ENCODE peak calls at places on chromosomes 1 and 21, in six cellular contexts. M is aorta, N is OCI-LY7, X is body of pancreas, A is GM23248, B is BE2C. G is an unnamed sample. For H3K4me1, the result is how much of the 10 kb centered on the place peaks cover.

GRCh38 chr1:9093581-9093980 is 24.1 kb upstream of the SLC2A5 start:
- DNase-seq in N (no peak), X (no peak), A (no peak), M (no peak), B (no peak), G (no peak)

GRCh38 chr1:179587336-179587735 is 4.3 kb upstream of the TDRD5 start:
- DNase-seq in X (no peak), B (no peak), A (no peak), M (no peak), N (no peak), G (no peak)

GRCh38 chr21:33149166-33149565 is 79.2 kb downstream of the OLIG1 start:
- DNase-seq in N (no peak), A (no peak), M (no peak), X (no peak), B (no peak), G (no peak)

GRCh38 chr1:246703581-246703980 is 20.6 kb upstream of the SCCPDH start:
- DNase-seq in A (peak), N (no peak), M (peak), B (no peak), X (peak), G (no peak)

GRCh38 chr1:207407655-207408256 is 46.4 kb upstream of the CR2 start:
- DNase-seq in X (no peak), N (no peak), A (peak), B (no peak), M (no peak), G (no peak)

GRCh38 chr1:161080391-161081150 is 8.8 kb downstream of the NECTIN4 start:
- DNase-seq in X (no peak), M (no peak), N (no peak), A (peak), B (no peak), G (no peak)

GRCh38 chr1:31041529-31041928 is 24.0 kb downstream of the PUM1 start:
- DNase-seq in N (no peak), M (no peak), A (no peak), B (no peak), X (no peak), G (no peak)

GRCh38 chr1:20732588-20733360 is at the start of gene SH2D5:
- DNase-seq in X (peak), A (peak), M (peak), B (peak), N (peak), G (peak)

GRCh38 chr1:2543543-2544092 is 12.6 kb upstream of the TNFRSF14 start:
- DNase-seq in N (no peak), M (no peak), A (peak), B (peak), X (no peak), G (no peak)

DNA sequence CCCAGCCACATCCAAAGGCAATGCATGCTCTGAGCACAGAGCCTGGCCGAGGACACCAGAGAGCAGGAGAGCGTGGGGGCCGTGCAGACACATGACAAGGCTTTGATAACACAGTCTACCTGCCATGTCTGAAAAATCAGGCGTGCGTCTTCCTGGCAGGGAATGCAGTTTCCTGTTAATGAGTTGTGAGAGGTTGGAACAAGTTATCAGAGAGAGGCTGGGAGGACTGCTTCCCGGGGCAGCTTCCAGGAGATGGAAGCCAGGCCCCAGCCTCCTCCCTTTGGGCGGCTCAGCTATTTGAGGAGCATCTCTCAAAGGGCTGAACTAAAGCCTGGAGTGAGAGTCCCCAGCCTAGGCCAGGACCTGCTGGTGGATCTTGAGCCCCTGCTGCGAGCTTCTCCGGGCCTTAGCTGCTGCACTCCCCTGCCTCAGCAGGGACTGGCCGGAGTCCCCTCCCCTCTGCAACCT is 72.1 kb upstream of the SELENON start:
- DNase-seq in M (peak), X (peak), N (no peak), A (peak), B (peak), G (no peak)
- H3K4me1 ChIP-seq in M (under half), X (under half), N (under half), A (under half), B (under half), G (under half)

GRCh38 chr1:171138973-171139372 is 46.1 kb upstream of the FMO2 start:
- DNase-seq in N (no peak), M (no peak), X (no peak), B (no peak), A (no peak), G (no peak)
- H3K4me1 ChIP-seq in N (under half), M (under half), X (under half), B (under half), A (under half), G (under half)

GRCh38 chr1:29584362-29584761 is 348.0 kb downstream of the PTPRU start:
- DNase-seq in B (no peak), N (no peak), X (no peak), A (no peak), M (no peak), G (no peak)
- H3K4me1 ChIP-seq in B (under half), N (under half), X (under half), A (under half), M (under half), G (under half)

GRCh38 chr1:38783659-38784229 is 75.8 kb downstream of the RRAGC start:
- DNase-seq in A (no peak), N (no peak), M (no peak), B (peak), X (no peak), G (no peak)

GRCh38 chr1:38785285-38786039 is 74.1 kb downstream of the RRAGC start:
- DNase-seq in A (no peak), N (no peak), M (no peak), X (no peak), B (peak), G (no peak)

GRCh38 chr1:38787041-38787440 is 72.5 kb downstream of the RRAGC start:
- DNase-seq in X (no peak), M (no peak), N (no peak), B (no peak), A (no peak), G (no peak)

GRCh38 chr1:38786040-38786436 is 73.5 kb downstream of the RRAGC start:
- DNase-seq in A (no peak), X (no peak), M (no peak), B (no peak), N (no peak), G (no peak)

DNA sequence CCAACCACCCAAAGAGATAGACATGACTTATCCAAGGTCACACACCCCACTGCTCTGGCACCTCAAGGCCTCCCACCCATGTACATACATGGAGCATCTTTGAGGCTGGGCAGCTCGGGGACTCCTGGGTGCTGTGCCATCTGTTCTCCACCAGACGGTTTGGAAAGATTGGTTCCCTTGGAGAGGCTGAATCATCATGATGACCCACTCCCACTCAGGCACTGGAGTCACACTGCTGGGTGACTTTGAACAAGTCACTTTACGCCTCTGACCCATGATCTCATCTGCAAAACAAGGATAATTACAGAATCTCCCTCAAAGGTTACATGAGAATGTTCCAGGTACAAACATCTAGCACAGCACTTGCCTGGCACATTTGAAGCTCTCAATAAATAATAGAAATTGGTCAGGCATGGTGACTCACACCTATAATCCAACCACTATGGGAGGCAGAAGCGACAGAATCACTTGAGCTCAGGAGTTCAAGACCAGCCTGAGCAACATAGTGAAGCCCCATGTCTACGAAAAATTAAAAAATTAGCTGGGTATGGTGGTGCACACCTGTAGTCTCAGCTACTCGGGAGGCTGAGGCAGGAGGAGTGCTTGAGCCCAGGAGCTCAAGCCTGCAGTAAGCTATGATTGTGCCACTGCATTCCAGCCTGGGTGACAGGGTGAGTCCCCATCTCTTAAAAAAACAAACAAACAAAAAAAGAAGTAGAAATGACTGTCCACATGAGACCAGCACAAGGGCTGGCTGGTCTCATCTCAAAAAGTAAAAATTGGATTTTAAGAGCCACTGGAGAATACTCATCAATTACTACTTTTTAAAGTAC is 74.9 kb downstream of the RRAGC start:
- DNase-seq in M (no peak), B (no peak), A (no peak), N (no peak), X (no peak), G (no peak)
- H3K4me1 ChIP-seq in M (under half), B (under half), A (under half), N (under half), X (under half), G (under half)

DNA sequence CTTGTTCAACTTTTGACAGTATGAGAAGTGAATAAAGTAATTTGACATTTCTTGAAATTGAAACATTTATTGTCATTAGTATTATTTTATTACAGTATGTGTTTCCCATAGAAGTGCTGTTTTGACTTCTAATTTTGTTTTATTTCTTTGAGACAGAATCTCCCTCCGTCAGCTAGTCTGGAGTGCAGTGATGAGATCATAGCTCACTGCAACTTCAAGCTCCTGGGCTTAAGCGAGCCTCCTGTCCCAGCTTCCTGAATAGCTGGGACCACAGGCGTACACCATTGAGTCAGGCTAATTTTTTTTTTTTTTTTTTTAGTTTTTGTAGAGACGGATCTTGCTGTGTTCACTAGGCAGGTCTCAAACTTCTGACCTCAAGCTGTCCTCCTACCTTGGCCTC is 29.2 kb downstream of the THRAP3 start:
- DNase-seq in N (no peak), A (peak), X (no peak), B (no peak), M (no peak), G (no peak)
- H3K4me1 ChIP-seq in N (under half), A (half or more), X (half or more), B (under half), M (under half), G (under half)

DNA sequence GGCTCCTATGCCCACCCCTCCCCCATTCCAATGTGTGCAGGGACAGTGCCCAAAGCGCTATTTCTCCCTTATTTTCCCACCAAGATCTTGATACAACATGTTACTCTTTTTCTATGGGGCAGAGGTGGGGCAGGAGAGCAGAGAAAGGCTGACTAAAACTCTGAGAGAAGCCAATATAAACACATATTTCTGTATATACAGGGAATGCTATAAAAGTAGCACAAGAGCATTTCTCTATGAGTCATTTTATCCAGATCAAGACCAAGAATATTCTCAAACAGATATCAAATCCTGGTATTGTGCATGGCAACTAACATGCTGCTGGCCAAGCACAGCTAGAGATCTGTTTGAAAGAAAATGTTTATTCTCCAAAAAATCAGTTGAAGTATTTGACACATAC is 7.3 kb downstream of the WDR26 start:
- DNase-seq in B (no peak), M (no peak), X (no peak), A (peak), N (no peak), G (no peak)
- H3K4me1 ChIP-seq in B (under half), M (under half), X (under half), A (half or more), N (under half), G (under half)

DNA sequence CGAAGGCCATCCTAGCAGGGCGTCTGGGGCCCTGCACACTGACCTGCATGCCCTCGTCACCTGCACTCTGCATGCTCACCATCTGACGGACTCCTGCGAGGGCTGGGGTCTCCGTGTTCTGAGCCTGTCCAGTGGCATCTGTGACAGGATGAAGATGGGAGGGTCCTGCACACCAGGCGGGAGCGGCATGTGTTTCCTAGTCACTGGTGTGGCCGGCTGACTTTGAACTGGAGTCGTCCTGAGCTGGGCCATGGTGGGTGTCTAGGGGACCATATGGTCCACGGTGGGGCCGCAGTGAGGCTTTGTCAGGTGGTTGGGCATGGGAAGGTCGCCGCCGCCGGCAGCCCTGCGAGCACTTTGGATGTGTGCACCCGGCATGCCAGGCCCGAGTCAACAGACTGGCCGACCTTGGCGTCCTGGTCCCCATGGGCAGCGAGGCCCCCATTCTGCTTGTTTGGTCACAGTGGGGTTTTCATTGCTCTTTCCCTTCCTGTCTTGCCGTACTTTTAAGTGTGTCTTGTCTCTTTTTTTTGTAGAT is 16.7 kb upstream of the DIP2A start:
- DNase-seq in B (no peak), M (no peak), N (no peak), A (no peak), X (no peak), G (no peak)
- H3K4me1 ChIP-seq in B (under half), M (under half), N (under half), A (under half), X (under half), G (under half)

G was measured in RWPE2.